ENCODE peak calls at places on chromosome 19, in six cellular contexts. K is right lobe of liver, V is keratinocyte, U is thoracic aorta, D is left ventricle myocardium inferior, C is heart right ventricle. Y is an unnamed sample.

GRCh38 chr19:16637535-16637934 is 9.5 kb upstream of the MED26 start:
- DNase-seq in U (no peak), D (no peak), V (no peak), C (no peak), K (no peak), Y (no peak)

GRCh38 chr19:41221514-41222205 is 2.6 kb downstream of the AXL start:
- DNase-seq in U (no peak), V (no peak), K (no peak), C (no peak), D (no peak), Y (no peak)

GRCh38 chr19:10828981-10829821 is 6.8 kb downstream of the TMED1 start:
- DNase-seq in V (no peak), U (no peak), D (no peak), C (no peak), K (no peak), Y (peak; percentile 37)

GRCh38 chr19:18895038-18895827 is 725 bp downstream of the CERS1 start:
- DNase-seq in D (no peak), U (no peak), C (no peak), K (no peak), V (no peak), Y (peak; percentile 84)

GRCh38 chr19:49387936-49388372 is at the start of gene KASH5:
- DNase-seq in C (peak; percentile 73), K (peak; percentile 92), D (peak; percentile 72), U (no peak), V (no peak), Y (peak; percentile 85)

GRCh38 chr19:43502419-43502976 is 2.0 kb downstream of the PHLDB3 start:
- DNase-seq in C (no peak), V (no peak), K (no peak), U (no peak), D (no peak), Y (no peak)

GRCh38 chr19:32852216-32852615 is 17.4 kb downstream of the SLC7A9 start:
- DNase-seq in C (no peak), V (no peak), D (no peak), K (no peak), U (no peak), Y (no peak)

GRCh38 chr19:36054733-36055686 is at the start of gene WDR62:
- DNase-seq in U (peak; percentile 81), K (peak; percentile 95), C (peak; percentile 92), V (no peak), D (peak; percentile 94), Y (peak; percentile 96)

GRCh38 chr19:23774156-23774971 is 15.7 kb upstream of the ZNF681 start:
- DNase-seq in K (no peak), V (no peak), C (no peak), U (no peak), D (no peak), Y (no peak)

GRCh38 chr19:39843919-39844793 is 2.0 kb downstream of the FBL start:
- DNase-seq in U (no peak), V (no peak), C (no peak), D (no peak), K (no peak), Y (no peak)

GRCh38 chr19:41353466-41354342 is at the start of gene TGFB1:
- DNase-seq in C (peak; percentile 89), U (peak; percentile 49), D (peak; percentile 89), V (peak; percentile 40), K (peak; percentile 84), Y (peak; percentile 83)

GRCh38 chr19:39307233-39307821 is 11.1 kb downstream of the IFNL1 start:
- DNase-seq in C (no peak), K (no peak), D (no peak), U (no peak), V (no peak), Y (no peak)

GRCh38 chr19:27674701-27675100 is 1538.2 kb downstream of the UQCRFS1 start:
- DNase-seq in D (no peak), V (no peak), C (no peak), K (no peak), U (no peak), Y (no peak)

GRCh38 chr19:42634409-42635232 is 39.9 kb upstream of the CEACAM8 start:
- DNase-seq in U (no peak), C (no peak), D (no peak), K (no peak), V (no peak), Y (peak; percentile 49)

GRCh38 chr19:13748169-13748884 is 16.0 kb upstream of the MRI1 start:
- DNase-seq in D (no peak), V (no peak), K (no peak), U (no peak), C (no peak), Y (no peak)

GRCh38 chr19:15684828-15685227 is 11.9 kb downstream of the CYP4F12 start:
- DNase-seq in D (no peak), K (no peak), V (no peak), U (no peak), C (no peak), Y (peak; percentile 28)

GRCh38 chr19:27676877-27677276 is 1536.1 kb downstream of the UQCRFS1 start:
- DNase-seq in D (no peak), U (no peak), K (no peak), V (no peak), C (peak; percentile 53), Y (no peak)

GRCh38 chr19:57002765-57003164 is 117.0 kb upstream of the USP29 start:
- DNase-seq in U (no peak), D (no peak), K (no peak), V (no peak), C (no peak), Y (peak; percentile 83)

GRCh38 chr19:38993271-38993670 is 17.7 kb upstream of the FBXO17 start:
- DNase-seq in C (no peak), D (no peak), U (no peak), V (peak; percentile 95), K (no peak), Y (no peak)

GRCh38 chr19:35436477-35437141 is 11.4 kb upstream of the FFAR2 start:
- DNase-seq in U (no peak), K (no peak), V (no peak), C (peak; percentile 26), D (no peak), Y (peak; percentile 30)

GRCh38 chr19:2984196-2984490 is 6.8 kb downstream of the TLE6 start:
- DNase-seq in U (peak; percentile 70), V (no peak), C (no peak), D (no peak), K (no peak), Y (no peak)

GRCh38 chr19:56301886-56302620 is 12.6 kb downstream of the ZSCAN5A start:
- DNase-seq in D (no peak), K (no peak), U (no peak), V (no peak), C (no peak), Y (no peak)

GRCh38 chr19:34649886-34650543 is 26.9 kb downstream of the SCGB2B2 start:
- DNase-seq in D (no peak), K (no peak), V (no peak), C (no peak), U (no peak), Y (no peak)

GRCh38 chr19:719081-719512 is 10.4 kb downstream of the PALM start:
- DNase-seq in V (no peak), C (no peak), U (no peak), D (peak; percentile 72), K (no peak), Y (peak; percentile 82)

GRCh38 chr19:664913-665443 is 2.0 kb upstream of the RNF126 start:
- DNase-seq in V (no peak), U (peak; percentile 41), C (peak; percentile 80), K (peak; percentile 78), D (peak; percentile 82), Y (peak; percentile 83)

GRCh38 chr19:10751109-10751972 is 33.5 kb downstream of the DNM2 start:
- DNase-seq in D (peak; percentile 42), V (no peak), K (no peak), C (no peak), U (no peak), Y (peak; percentile 41)

GRCh38 chr19:5298502-5298901 is 42.1 kb downstream of the PTPRS start:
- DNase-seq in D (no peak), U (no peak), V (no peak), K (no peak), C (no peak), Y (no peak)

GRCh38 chr19:50820086-50820485 is 3.5 kb downstream of the KLK1 start:
- DNase-seq in V (no peak), K (no peak), C (no peak), D (no peak), U (no peak), Y (no peak)
- H3K4me3 ChIP-seq in V (no peak overlapping the region), K (no peak overlapping the region), C (no peak overlapping the region), D (peak overlapping the region; percentile 39), U (no peak overlapping the region), Y (no peak overlapping the region)

GRCh38 chr19:45161715-45162463 is 1.1 kb upstream of the NKPD1 start:
- DNase-seq in D (no peak), V (no peak), C (peak; percentile 22), U (no peak), K (peak; percentile 48), Y (peak; percentile 42)
- TF ChIP-seq CTCF in D (peak; percentile 53), V (peak; percentile 44), C (peak; percentile 42), U (no peak), K (peak; percentile 46), Y (peak; percentile 29)

GRCh38 chr19:7690779-7691258 is 10.2 kb downstream of the TRAPPC5 start:
- DNase-seq in C (no peak), K (no peak), D (no peak), V (no peak), U (no peak), Y (no peak)

GRCh38 chr19:7689165-7689564 is 8.5 kb downstream of the TRAPPC5 start:
- DNase-seq in K (no peak), V (no peak), C (no peak), U (no peak), D (no peak), Y (no peak)

GRCh38 chr19:7694499-7694898 is 7.4 kb downstream of the FCER2 start:
- DNase-seq in K (no peak), D (no peak), U (no peak), C (no peak), V (no peak), Y (no peak)

GRCh38 chr19:7691497-7691896 is 10.4 kb downstream of the FCER2 start:
- DNase-seq in K (no peak), V (no peak), U (no peak), D (no peak), C (no peak), Y (no peak)

GRCh38 chr19:7692417-7693088 is 9.4 kb downstream of the FCER2 start:
- DNase-seq in V (no peak), K (no peak), D (no peak), U (no peak), C (no peak), Y (no peak)
- H3K27ac ChIP-seq in V (no peak overlapping the region), K (no peak overlapping the region), D (no peak overlapping the region), U (no peak overlapping the region), C (no peak overlapping the region), Y (no peak overlapping the region)

GRCh38 chr19:17679526-17680234 is 8.5 kb downstream of the UNC13A start:
- DNase-seq in C (no peak), D (no peak), U (no peak), V (no peak), K (no peak), Y (no peak)
- H3K4me3 ChIP-seq in C (peak overlapping the region; percentile 22), D (peak overlapping the region; percentile 60), U (peak overlapping the region; percentile 74), V (no peak overlapping the region), K (no peak overlapping the region), Y (no peak overlapping the region)

Y was measured in testis.